ENCODE peak calls at places on chromosomes 13 and 19, in seven cellular contexts. G is effector CD4-positive, alpha-beta T cell; A is right cardiac atrium; C is CD8-positive, alpha-beta T cell; Y is HFFc6; K is stimulated activated CD8-positive, alpha-beta memory T cell treated with anti-CD3 and anti-CD28 coated beads, Interleukin-2, amount 100 ng/mL, for 1 hour; Q is OCI-LY7. U is an unnamed sample.
A peak's percentile ranks its signal among the peaks of the same experiment; 100 is the strongest.

GRCh38 chr19:33814181-33815165 is 17.8 kb downstream of the KCTD15 start:
- DNase-seq in G (no peak), A (no peak), C (no peak), Y (no peak), K (no peak), Q (no peak), U (no peak)

GRCh38 chr13:109400192-109400591 is 386.2 kb downstream of the IRS2 start:
- DNase-seq in G (no peak), A (peak; percentile 62), C (no peak), Y (no peak), K (no peak), Q (no peak), U (no peak)

GRCh38 chr13:82698941-82699340 is 1183.3 kb downstream of the SLITRK1 start:
- DNase-seq in G (no peak), A (no peak), C (no peak), Y (no peak), K (no peak), Q (no peak), U (no peak)

GRCh38 chr13:76516013-76516412 is 370.2 kb downstream of the KCTD12 start:
- DNase-seq in G (no peak), A (no peak), C (no peak), Y (peak; percentile 71), K (no peak), Q (no peak), U (peak; percentile 69)

GRCh38 chr19:45468159-45468651 is 409 bp downstream of the FOSB start:
- DNase-seq in G (peak; percentile 48), A (peak; percentile 73), C (peak; percentile 66), Y (no peak), K (peak; percentile 36), Q (peak; percentile 49), U (no peak)

GRCh38 chr19:27671876-27672275 is 1541.1 kb downstream of the UQCRFS1 start:
- DNase-seq in G (no peak), A (no peak), C (no peak), Y (no peak), K (no peak), Q (no peak), U (no peak)

GRCh38 chr13:85501616-85502015 is 297.6 kb downstream of the SLITRK6 start:
- DNase-seq in G (no peak), A (no peak), C (no peak), Y (no peak), K (no peak), Q (no peak), U (no peak)

GRCh38 chr13:30486230-30487074 is 20.7 kb upstream of the HMGB1 start:
- DNase-seq in G (no peak), A (no peak), C (no peak), Y (no peak), K (no peak), Q (no peak), U (no peak)

GRCh38 chr19:38848299-38849146 is 1.3 kb downstream of the HNRNPL start:
- DNase-seq in G (no peak), A (peak; percentile 30), C (no peak), Y (no peak), K (no peak), Q (no peak), U (no peak)

GRCh38 chr19:13241321-13242104 is 91.3 kb downstream of the IER2 start:
- DNase-seq in G (no peak), A (no peak), C (peak; percentile 49), Y (no peak), K (no peak), Q (peak; percentile 42), U (no peak)

GRCh38 chr13:98918771-98919170 is 59.1 kb downstream of the DOCK9 start:
- DNase-seq in G (no peak), A (no peak), C (no peak), Y (no peak), K (no peak), Q (peak; percentile 78), U (no peak)

GRCh38 chr13:109610517-109610916 is 175.9 kb downstream of the IRS2 start:
- DNase-seq in G (peak; percentile 11), A (peak; percentile 71), C (peak; percentile 57), Y (no peak), K (peak; percentile 4), Q (peak; percentile 1), U (no peak)

GRCh38 chr13:31631071-31631470 is 108.3 kb upstream of the RXFP2 start:
- DNase-seq in G (no peak), A (no peak), C (no peak), Y (no peak), K (no peak), Q (no peak), U (no peak)

GRCh38 chr19:18194554-18195238 is 1.7 kb downstream of the MPV17L2 start:
- DNase-seq in G (no peak), A (peak; percentile 76), C (no peak), Y (no peak), K (no peak), Q (peak; percentile 66), U (no peak)

GRCh38 chr19:9671654-9672053 is 3.2 kb downstream of the ZNF562 start:
- DNase-seq in G (no peak), A (no peak), C (no peak), Y (no peak), K (no peak), Q (no peak), U (no peak)

GRCh38 chr13:39590466-39591036 is 12.4 kb downstream of the LHFPL6 start:
- DNase-seq in G (no peak), A (no peak), C (no peak), Y (no peak), K (no peak), Q (peak; percentile 24), U (no peak)

GRCh38 chr13:94342436-94343242 is 136.8 kb downstream of the DCT start:
- DNase-seq in G (no peak), A (no peak), C (no peak), Y (no peak), K (no peak), Q (no peak), U (no peak)

GRCh38 chr19:47044946-47045866 is 3.2 kb downstream of the TMEM160 start:
- DNase-seq in G (no peak), A (no peak), C (no peak), Y (no peak), K (no peak), Q (no peak), U (no peak)

GRCh38 chr13:60273971-60274370 is 110.2 kb upstream of the DIAPH3 start:
- DNase-seq in G (no peak), A (no peak), C (no peak), Y (no peak), K (no peak), Q (no peak), U (no peak)

GRCh38 chr13:33931397-33931987 is 113.5 kb downstream of the RFC3 start:
- DNase-seq in G (no peak), A (no peak), C (no peak), Y (peak; percentile 40), K (no peak), Q (peak; percentile 73), U (peak; percentile 19)

GRCh38 chr13:99299545-99300341 is 7.5 kb downstream of the GPR183 start:
- DNase-seq in G (no peak), A (no peak), C (no peak), Y (no peak), K (no peak), Q (no peak), U (no peak)

GRCh38 chr19:3216874-3217273 is 7.6 kb upstream of the CELF5 start:
- DNase-seq in G (no peak), A (peak; percentile 2), C (no peak), Y (no peak), K (no peak), Q (no peak), U (no peak)

GRCh38 chr19:16290692-16291091 is 33.9 kb upstream of the KLF2 start:
- DNase-seq in G (no peak), A (no peak), C (no peak), Y (no peak), K (no peak), Q (no peak), U (no peak)

GRCh38 chr19:6677924-6678689 is 8.1 kb upstream of the TNFSF14 start:
- DNase-seq in G (peak; percentile 16), A (peak; percentile 68), C (peak; percentile 75), Y (no peak), K (no peak), Q (no peak), U (peak; percentile 27)

GRCh38 chr13:51122868-51123267 is 11.8 kb upstream of the C13orf42 start:
- DNase-seq in G (no peak), A (no peak), C (no peak), Y (no peak), K (no peak), Q (no peak), U (no peak)

GRCh38 chr19:19427302-19427701 is 21.8 kb downstream of the GATAD2A start:
- DNase-seq in G (no peak), A (no peak), C (no peak), Y (no peak), K (no peak), Q (no peak), U (no peak)

GRCh38 chr13:94987081-94987480 is 274.7 kb upstream of the SOX21 start:
- DNase-seq in G (no peak), A (no peak), C (no peak), Y (no peak), K (no peak), Q (no peak), U (no peak)

GRCh38 chr19:12665281-12665573 is 1.3 kb downstream of the MAN2B1 start:
- DNase-seq in G (peak; percentile 36), A (peak; percentile 76), C (peak; percentile 71), Y (no peak), K (no peak), Q (peak; percentile 92), U (no peak)

GRCh38 chr19:4985551-4985991 is 16.7 kb downstream of the KDM4B start:
- DNase-seq in G (no peak), A (peak; percentile 58), C (no peak), Y (no peak), K (no peak), Q (no peak), U (no peak)

U was measured in AG08396.